ENCODE peak calls at places on chromosomes 5 and 9, in nine cellular contexts. J is fibroblast of lung, S is fibroblast of villous mesenchyme, X is upper lobe of left lung, Z is GM12865, B is heart right ventricle, G is AG10803, E is lower leg skin, C is cardiac muscle cell. V is an unnamed sample.

GRCh38 chr9:95147452-95147851 is 170.1 kb downstream of the FANCC start:
- DNase-seq in B (no peak), Z (no peak), C (no peak), J (no peak), E (no peak), G (peak; percentile 77), S (peak; percentile 72), X (no peak), V (no peak)

GRCh38 chr5:147539053-147539452 is 29.2 kb upstream of the DPYSL3 start:
- DNase-seq in Z (no peak), S (peak; percentile 27), X (no peak), E (no peak), B (no peak), J (peak; percentile 70), G (peak; percentile 47), C (peak; percentile 48), V (no peak)

GRCh38 chr9:92660266-92660665 is 9.7 kb downstream of the IPPK start:
- DNase-seq in B (no peak), Z (no peak), J (no peak), E (no peak), G (no peak), S (no peak), C (no peak), X (no peak), V (no peak)

GRCh38 chr9:132408521-132408920 is 1.5 kb upstream of the CFAP77 start:
- DNase-seq in X (no peak), Z (no peak), E (no peak), C (peak; percentile 21), J (no peak), B (peak; percentile 78), G (no peak), S (no peak), V (no peak)

GRCh38 chr5:116144103-116144502 is 59.3 kb downstream of the COMMD10 start:
- DNase-seq in E (no peak), S (peak; percentile 30), J (peak; percentile 45), B (no peak), X (no peak), Z (no peak), G (peak; percentile 42), C (peak; percentile 24), V (no peak)

GRCh38 chr5:157059891-157060290 is 975 bp upstream of the HAVCR1 start:
- DNase-seq in B (no peak), C (no peak), J (no peak), G (peak; percentile 36), Z (no peak), X (no peak), S (no peak), E (no peak), V (no peak)

GRCh38 chr9:109986423-109987055 is 206.5 kb downstream of the PALM2AKAP2 start:
- DNase-seq in S (peak; percentile 91), C (peak; percentile 91), J (peak; percentile 99), G (peak; percentile 98), X (no peak), B (no peak), E (no peak), Z (no peak), V (no peak)

GRCh38 chr9:110583237-110583636 is 3.7 kb upstream of the SVEP1 start:
- DNase-seq in S (peak; percentile 72), J (no peak), G (peak; percentile 72), E (no peak), C (peak; percentile 68), Z (no peak), X (no peak), B (no peak), V (no peak)

GRCh38 chr9:70573308-70573707 is 158.9 kb upstream of the KLF9 start:
- DNase-seq in C (no peak), Z (no peak), B (no peak), S (no peak), X (no peak), G (no peak), J (no peak), E (no peak), V (no peak)

GRCh38 chr5:11385251-11385900 is 518.9 kb downstream of the CTNND2 start:
- DNase-seq in C (no peak), J (no peak), S (no peak), X (no peak), B (no peak), E (no peak), Z (no peak), G (no peak), V (no peak)

GRCh38 chr9:79610019-79610760 is 38.4 kb downstream of the TLE4 start:
- DNase-seq in E (no peak), C (no peak), S (peak; percentile 42), J (peak; percentile 87), B (no peak), X (no peak), Z (no peak), G (peak; percentile 80), V (no peak)

GRCh38 chr9:128127568-128127989 is at the start of gene PTGES2:
- DNase-seq in B (peak; percentile 87), Z (peak; percentile 91), E (peak; percentile 72), J (peak; percentile 81), S (peak; percentile 84), X (peak; percentile 98), G (peak; percentile 88), C (peak; percentile 91), V (peak; percentile 86)

GRCh38 chr5:125181955-125182354 is 435.5 kb upstream of the ZNF608 start:
- DNase-seq in Z (no peak), S (no peak), E (no peak), X (no peak), G (no peak), C (no peak), B (no peak), J (no peak), V (no peak)

GRCh38 chr9:112002847-112003457 is 106.3 kb downstream of the UGCG start:
- DNase-seq in X (no peak), G (no peak), J (peak; percentile 36), B (no peak), Z (no peak), S (peak; percentile 78), E (no peak), C (no peak), V (no peak)

GRCh38 chr9:14843163-14843562 is 67.1 kb downstream of the FREM1 start:
- DNase-seq in C (no peak), G (no peak), E (no peak), B (no peak), X (no peak), J (no peak), Z (no peak), S (no peak), V (no peak)

GRCh38 chr5:41695920-41696582 is 174.2 kb downstream of the OXCT1 start:
- DNase-seq in Z (peak; percentile 45), C (peak; percentile 6), B (no peak), G (no peak), E (no peak), J (no peak), S (no peak), X (no peak), V (no peak)

GRCh38 chr5:109407913-109408312 is 1.9 kb downstream of the PJA2 start:
- DNase-seq in Z (peak; percentile 16), C (no peak), E (no peak), S (no peak), G (no peak), J (no peak), B (no peak), X (no peak), V (no peak)

GRCh38 chr5:109411175-109411514 is 1.4 kb upstream of the PJA2 start:
- DNase-seq in C (no peak), X (no peak), J (no peak), Z (no peak), S (no peak), G (no peak), E (no peak), B (no peak), V (no peak)

GRCh38 chr5:109410389-109411174 is 808 bp upstream of the PJA2 start:
- DNase-seq in S (peak; percentile 93), C (peak; percentile 91), Z (peak; percentile 77), G (peak; percentile 80), X (no peak), J (peak; percentile 71), B (peak; percentile 84), E (peak; percentile 75), V (peak; percentile 49)

GRCh38 chr5:109409844-109410388 is at the start of gene PJA2:
- DNase-seq in X (peak; percentile 98), C (peak; percentile 100), J (peak; percentile 100), G (peak; percentile 100), B (peak; percentile 100), Z (peak; percentile 100), E (peak; percentile 99), S (peak; percentile 100), V (peak; percentile 96)

GRCh38 chr5:109409061-109409843 is 522 bp downstream of the PJA2 start:
- DNase-seq in Z (peak; percentile 92), C (peak; percentile 80), S (peak; percentile 88), G (peak; percentile 69), B (peak; percentile 75), J (peak; percentile 83), X (peak; percentile 92), E (peak; percentile 75), V (peak; percentile 67)
- TF ChIP-seq CTCF in Z (no peak), C (no peak), S (no peak), G (no peak), B (no peak), J (no peak), X (no peak), E (no peak), V (no peak)

DNA sequence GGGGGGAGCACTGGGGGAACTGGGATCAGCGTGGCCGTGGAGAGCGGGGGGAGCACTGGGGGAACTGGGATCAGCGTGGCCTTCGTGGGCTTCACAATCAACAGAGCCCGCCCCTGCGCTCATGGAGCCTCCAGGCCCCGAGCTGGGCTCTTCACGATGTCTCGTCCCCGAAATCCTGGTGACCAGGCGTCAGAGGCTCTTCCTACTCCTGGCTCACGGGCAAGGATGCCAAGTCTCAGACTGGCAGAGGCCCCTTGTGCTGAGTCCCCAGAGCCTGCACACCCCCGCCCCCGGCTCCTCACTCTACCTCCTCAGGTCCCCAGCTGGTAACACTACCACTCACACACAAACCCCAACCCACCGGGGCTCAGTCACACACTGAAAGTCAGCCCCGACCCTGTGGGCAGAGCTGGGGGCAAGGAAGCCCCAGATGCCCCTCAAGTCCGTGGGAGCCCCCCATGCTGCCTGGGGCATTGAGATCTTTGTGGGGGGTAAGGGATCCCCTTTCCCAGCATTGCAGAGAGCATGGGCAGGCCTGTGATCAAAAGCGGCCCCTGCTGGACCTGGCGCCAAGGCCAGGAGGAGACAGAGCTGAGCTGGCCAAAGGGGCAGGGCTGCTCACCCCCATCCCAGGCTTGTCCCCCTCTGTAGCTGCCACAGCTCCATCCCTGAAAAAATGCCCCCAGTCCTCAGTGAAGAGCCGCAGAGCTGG is 26.7 kb downstream of the LHX3 start:
- DNase-seq in B (no peak), J (no peak), G (no peak), S (no peak), E (no peak), X (no peak), C (no peak), Z (no peak), V (no peak)
- TF ChIP-seq CTCF in B (no peak), J (no peak), G (no peak), S (no peak), E (no peak), X (no peak), C (no peak), Z (no peak), V (no peak)

GRCh38 chr5:113090336-113091106 is 113.9 kb downstream of the DCP2 start:
- DNase-seq in G (no peak), X (no peak), Z (peak; percentile 13), B (no peak), C (peak; percentile 48), E (no peak), J (peak; percentile 37), S (no peak), V (no peak)
- TF ChIP-seq CTCF in G (no peak), X (no peak), Z (no peak), B (no peak), C (no peak), E (no peak), J (no peak), S (no peak), V (no peak)

GRCh38 chr5:8663374-8663773 is 794.4 kb downstream of the MTRR start:
- DNase-seq in J (no peak), S (no peak), B (no peak), G (no peak), C (no peak), X (no peak), E (no peak), Z (no peak), V (no peak)
- TF ChIP-seq CTCF in J (no peak), S (no peak), B (no peak), G (no peak), C (no peak), X (no peak), E (no peak), Z (no peak), V (no peak)